ENCODE peak calls at places on chromosomes 2 and 18, in four cellular contexts. I, F, J and Z are unnamed samples.

GRCh38 chr2:109213646-109214417 is 84.8 kb downstream of the SH3RF3 start:
- DNase-seq in F (no peak), J (no peak), I (no peak), Z (no peak)

GRCh38 chr18:14976736-14977430 is 228.9 kb downstream of the ANKRD30B start:
- DNase-seq in J (no peak), I (no peak), F (no peak), Z (no peak)

GRCh38 chr2:233940376-233941276 is 23.5 kb downstream of the TRPM8 start:
- DNase-seq in I (no peak), J (no peak), F (no peak), Z (no peak)

GRCh38 chr2:85390941-85391669 is 19.1 kb downstream of the CAPG start:
- DNase-seq in I (peak), F (no peak), J (peak), Z (peak)

GRCh38 chr2:239259173-239259572 is 141.6 kb downstream of the HDAC4 start:
- DNase-seq in I (peak), J (no peak), F (no peak), Z (no peak)

GRCh38 chr2:111121873-111122630 is 1.3 kb downstream of the BCL2L11 start:
- DNase-seq in F (peak), I (peak), J (peak), Z (peak)

GRCh38 chr2:226352941-226353558 is 446.6 kb downstream of the IRS1 start:
- DNase-seq in J (no peak), F (no peak), I (no peak), Z (no peak)

GRCh38 chr2:23351388-23352141 is 33.4 kb upstream of the KLHL29 start:
- DNase-seq in J (peak), F (peak), I (peak), Z (peak)

GRCh38 chr18:3998698-3999333 is 456.3 kb downstream of the DLGAP1 start:
- DNase-seq in I (no peak), F (no peak), J (no peak), Z (no peak)

GRCh38 chr2:126881591-126881990 is 17.1 kb upstream of the TEX51 start:
- DNase-seq in I (peak), J (no peak), F (no peak), Z (no peak)

GRCh38 chr18:58578321-58578720 is 50.6 kb downstream of the ALPK2 start:
- DNase-seq in F (no peak), I (no peak), J (no peak), Z (no peak)

GRCh38 chr2:9768388-9768787 is 74.9 kb upstream of the TAF1B start:
- DNase-seq in F (no peak), J (no peak), I (no peak), Z (no peak)
- TF ChIP-seq CTCF in F (no peak), J (no peak), I (no peak), Z (no peak)

DNA sequence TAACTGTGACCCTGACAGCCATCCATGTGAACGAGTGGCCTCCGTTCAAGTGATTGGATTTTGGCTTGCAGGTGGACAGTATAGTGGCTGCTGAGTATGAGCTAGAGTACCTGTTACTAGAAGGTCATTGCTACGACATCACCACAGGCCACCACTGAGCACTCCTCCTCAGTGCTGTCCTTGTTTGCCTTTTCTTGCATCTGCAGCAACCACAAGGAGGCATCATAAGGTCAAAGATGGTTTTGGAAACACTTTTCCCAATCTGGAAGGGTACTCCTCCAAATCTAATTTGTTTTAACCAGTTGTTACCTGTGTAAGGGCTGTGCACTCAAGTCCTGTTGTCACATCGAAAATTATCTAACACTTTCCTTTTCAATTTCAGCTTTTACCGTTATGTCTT is 81.2 kb downstream of the UGGT1 start:
- DNase-seq in F (no peak), J (no peak), I (no peak), Z (no peak)
- TF ChIP-seq CTCF in F (no peak), J (no peak), I (no peak), Z (no peak)

GRCh38 chr2:134259571-134259970 is 5.7 kb downstream of the MGAT5 start:
- DNase-seq in F (no peak), I (no peak), J (no peak), Z (no peak)

GRCh38 chr2:134257516-134257915 is 3.6 kb downstream of the MGAT5 start:
- DNase-seq in F (no peak), I (no peak), J (no peak), Z (no peak)

GRCh38 chr2:134257965-134258683 is 4.3 kb downstream of the MGAT5 start:
- DNase-seq in J (no peak), I (no peak), F (no peak), Z (no peak)

GRCh38 chr2:134260726-134261125 is 6.9 kb downstream of the MGAT5 start:
- DNase-seq in J (no peak), F (no peak), I (no peak), Z (no peak)

DNA sequence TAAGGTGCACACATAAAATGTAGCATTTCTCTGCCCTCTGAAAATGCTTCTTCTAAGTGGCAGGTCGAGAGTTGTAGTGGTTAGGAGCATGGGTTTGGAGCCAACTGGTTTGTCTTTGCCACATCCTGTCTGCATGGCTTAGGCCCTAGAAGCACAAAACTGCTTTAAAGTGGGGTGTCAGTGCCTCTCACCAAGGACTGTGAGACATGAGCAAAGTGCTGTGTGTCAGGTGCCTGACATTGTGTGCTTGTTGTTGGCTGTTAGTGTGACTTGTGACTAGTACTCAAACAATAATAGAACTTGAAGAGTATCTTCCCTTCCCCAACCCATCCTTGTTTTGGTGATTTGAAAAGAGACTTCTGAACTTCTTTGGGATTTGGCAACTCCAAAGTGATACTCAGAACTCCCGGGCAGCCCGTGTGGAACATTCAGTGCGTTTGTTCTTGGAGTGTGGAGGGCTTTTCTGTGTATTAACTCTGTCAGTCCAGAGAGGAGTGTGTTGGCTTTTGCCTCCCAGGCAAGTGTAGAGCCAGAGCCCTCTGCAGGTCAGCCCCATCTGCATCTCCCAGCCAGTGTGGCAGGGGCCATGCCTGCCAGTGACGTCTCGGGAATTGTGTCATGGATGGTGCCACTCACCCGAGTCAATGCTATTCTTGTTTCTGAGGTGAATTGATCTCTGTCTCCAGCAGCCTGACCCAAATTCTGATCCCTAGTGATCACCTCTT is 5.0 kb downstream of the MGAT5 start:
- DNase-seq in J (no peak), I (no peak), F (no peak), Z (no peak)
- TF ChIP-seq CTCF in J (no peak), I (no peak), F (no peak), Z (no peak)

DNA sequence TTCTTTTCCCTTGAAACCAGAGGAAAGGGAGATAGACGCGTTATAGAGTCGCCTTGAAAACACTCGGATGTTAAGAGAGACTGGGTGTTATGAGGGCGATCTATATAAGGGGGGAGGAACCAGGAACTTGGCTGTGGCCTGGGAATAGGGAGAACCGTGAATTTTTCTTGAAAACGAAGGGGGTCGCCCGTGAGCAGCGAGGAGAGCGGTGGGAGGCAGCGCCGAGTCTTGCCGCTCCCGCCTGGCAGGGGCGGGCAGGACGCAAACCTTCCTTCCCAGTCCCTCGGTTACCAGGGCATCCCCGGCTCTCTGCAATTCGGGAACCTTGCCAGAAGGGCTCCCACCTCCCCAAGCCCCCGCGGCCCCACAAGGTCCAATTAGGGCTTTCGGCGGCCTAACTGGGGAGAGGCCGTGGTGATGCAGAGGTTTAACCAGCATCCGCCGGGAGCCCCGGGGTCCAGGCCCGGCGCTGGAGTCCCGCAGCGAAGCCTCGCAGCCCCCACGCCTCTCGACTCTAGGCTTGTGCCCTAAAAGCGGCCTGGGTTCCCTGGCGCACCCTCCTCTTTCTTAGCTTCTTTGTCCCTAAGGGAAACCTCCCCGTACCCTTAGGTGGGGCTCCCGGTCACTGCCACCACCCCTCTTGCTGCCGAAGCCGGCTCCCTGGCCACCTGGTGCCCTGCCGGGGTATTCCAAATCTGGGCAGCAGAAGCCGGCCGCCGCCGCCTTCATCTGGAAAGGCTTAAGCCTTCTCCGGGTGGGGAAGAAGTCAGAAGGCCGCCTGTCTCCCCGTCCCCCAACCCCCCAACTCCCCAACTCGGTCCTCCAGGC is 708 bp upstream of the FHOD3 start:
- DNase-seq in I (peak), J (peak), F (peak), Z (peak)
- TF ChIP-seq CTCF in I (peak), J (no peak), F (peak), Z (peak)

DNA sequence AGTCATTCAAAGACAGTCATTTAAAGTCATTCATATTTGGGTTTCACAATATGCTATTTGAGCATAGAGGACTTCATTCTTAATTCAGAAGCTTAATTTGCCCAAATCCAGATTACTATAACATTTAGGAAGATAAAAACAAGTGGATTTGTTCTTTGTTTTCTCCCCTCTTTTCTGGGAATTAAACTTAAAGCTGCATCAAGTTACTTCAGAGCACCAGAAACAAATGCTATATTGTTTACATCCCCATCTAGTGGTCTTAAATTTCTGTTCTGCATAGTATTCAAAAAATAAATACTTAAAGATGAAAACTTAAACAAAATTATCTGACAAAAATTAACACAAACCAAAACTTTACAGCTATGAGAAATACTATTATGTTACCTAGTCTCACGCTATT is 34.7 kb upstream of the MARCHF7 start:
- DNase-seq in I (no peak), F (no peak), J (no peak), Z (no peak)
- TF ChIP-seq CTCF in I (no peak), F (no peak), J (no peak), Z (no peak)

DNA sequence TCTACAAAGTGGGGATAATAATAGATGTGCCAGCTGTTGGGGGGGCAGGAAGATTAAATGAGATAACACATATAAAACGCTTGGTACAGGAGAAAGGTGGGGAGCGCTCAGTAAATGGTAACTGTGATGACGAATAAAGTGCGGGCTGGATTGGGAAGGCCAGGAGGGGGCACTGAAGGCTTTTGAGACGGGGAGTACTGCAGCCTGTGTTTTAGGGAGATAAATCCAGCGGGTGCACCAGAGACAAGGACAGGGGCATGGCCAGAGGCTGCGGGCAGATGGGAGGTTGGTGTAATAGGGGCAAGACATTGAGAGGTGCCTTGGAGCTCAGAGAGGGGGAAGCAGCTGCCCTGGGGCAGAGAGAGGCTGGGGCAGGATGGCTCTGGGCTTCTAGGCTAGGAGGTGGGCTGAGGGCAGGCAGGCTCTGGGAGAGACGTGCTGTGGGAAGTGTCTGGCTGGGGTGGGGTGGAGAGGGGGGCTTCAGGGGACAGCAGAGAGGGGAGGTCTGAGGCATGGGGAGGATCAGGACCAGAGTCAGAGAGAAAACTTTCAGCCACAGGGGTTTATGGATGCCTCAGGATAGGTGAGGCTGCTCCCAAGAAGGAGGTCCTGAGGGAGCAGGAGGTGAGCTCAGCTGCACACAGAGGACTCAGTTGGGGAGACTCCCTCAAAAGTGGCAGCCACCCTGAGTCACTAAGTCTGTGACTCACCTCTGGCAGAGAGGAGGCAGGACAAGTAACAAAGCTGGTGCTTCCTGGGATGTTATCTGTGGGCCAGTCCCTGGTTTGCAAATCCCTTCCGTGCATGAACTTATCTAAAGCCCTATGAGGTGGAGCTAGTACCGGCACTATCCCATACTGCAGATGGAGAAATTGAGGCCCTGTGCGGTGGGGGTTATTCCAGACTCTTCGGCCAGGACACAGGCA is 18.9 kb downstream of the TEX44 start:
- DNase-seq in I (peak), F (no peak), J (peak), Z (no peak)
- TF ChIP-seq CTCF in I (no peak), F (peak), J (peak), Z (no peak)

DNA sequence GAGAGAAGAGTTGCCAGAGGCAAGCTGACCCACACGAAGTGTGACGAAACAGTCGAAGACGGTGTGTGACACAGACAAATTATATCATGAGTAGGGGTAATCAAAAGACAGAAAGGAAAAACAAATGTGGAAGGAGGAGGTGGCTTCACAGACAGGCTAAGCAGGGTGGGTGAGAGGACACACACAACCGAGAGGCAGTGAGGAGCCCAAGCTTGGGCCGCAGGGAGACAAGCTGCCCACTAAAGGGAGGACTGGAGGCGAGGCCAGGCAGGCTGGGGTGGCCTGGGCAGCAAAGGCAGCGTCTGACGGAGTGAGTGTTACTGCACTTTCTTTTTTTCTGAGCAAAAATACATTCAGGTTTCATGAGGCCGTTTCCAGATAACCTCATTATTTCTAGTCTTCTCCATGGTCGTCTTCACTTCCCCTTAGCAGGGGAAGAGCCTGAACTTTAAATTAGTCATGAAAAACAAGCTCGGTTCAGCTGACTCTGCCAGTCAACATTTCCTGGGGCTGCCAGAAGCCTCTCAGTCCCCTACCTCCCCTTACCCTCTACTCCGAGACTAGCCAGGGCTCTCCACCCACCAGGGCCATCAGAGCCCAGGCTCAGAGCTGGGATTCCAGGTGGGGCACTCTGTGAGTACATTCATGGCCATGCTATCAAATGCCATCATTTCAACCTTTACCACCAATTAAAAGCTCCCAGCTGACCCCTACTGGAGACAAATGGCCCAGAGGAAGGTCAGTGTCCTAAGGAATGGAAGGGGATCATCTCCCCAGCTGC is 13.8 kb upstream of the ZFP36L2 start:
- DNase-seq in F (no peak), I (no peak), J (no peak), Z (no peak)
- TF ChIP-seq CTCF in F (no peak), I (no peak), J (peak), Z (no peak)

DNA sequence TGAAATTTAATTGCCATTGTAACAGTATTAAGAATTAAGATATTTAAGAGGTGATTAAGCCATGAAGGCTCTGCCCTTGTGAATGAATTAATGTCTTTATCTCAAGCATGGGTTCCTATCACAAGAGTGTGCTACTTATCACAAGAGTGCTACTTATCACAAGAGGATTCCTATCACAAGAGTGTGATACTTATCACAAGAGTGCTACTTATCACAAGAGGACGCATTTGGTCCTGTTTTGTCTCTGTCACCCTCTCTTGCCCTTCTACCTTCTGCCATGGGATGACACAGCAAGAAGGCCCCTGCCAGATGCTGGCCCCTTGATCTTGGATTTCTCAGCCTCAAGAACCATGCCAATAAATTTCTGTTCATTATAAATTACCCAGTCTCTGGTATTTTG is 13.2 kb upstream of the COL5A2 start:
- DNase-seq in I (no peak), J (no peak), F (no peak), Z (no peak)
- TF ChIP-seq CTCF in I (no peak), J (no peak), F (no peak), Z (no peak)

DNA sequence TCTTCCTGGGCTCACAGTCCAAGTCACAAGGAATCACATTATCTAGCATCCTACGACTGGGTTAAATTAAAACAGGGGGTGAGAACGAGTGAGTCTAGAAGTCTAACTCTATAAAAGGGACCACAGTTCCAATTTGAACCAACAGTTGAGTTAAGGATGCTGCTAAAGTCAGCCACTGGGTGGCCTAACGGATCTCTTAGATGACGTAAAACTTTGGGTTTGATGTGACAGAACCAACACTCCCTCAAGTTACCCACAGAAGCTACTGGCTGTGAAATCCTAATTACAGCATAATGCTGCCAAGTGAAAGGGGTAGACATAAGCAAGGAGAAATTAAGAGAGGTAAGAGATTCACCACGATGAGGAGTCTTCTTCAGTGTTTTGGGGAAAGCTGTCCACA is 32.7 kb upstream of the RUFY4 start:
- DNase-seq in J (no peak), F (no peak), I (no peak), Z (no peak)
- TF ChIP-seq CTCF in J (no peak), F (no peak), I (no peak), Z (no peak)